ENCODE peak calls at places on chromosomes 11 and 22, in ten cellular contexts. X is AG10803, R is spleen, B is MCF 10A, M is fibroblast of villous mesenchyme, F is HL-60, Q is HFF-Myc, Y is vagina, C is PC-9, A is kidney epithelial cell. S is an unnamed sample.

GRCh38 chr11:20208622-20209090 is 48.4 kb upstream of the DBX1 start:
- DNase-seq in Q (no peak), F (no peak), Y (no peak), X (no peak), A (no peak), B (no peak), M (no peak), R (no peak), C (no peak), S (no peak)

GRCh38 chr11:46222485-46223251 is 54.8 kb upstream of the CREB3L1 start:
- DNase-seq in Y (no peak), M (peak; percentile 19), R (no peak), C (no peak), F (no peak), Q (no peak), A (no peak), B (no peak), X (no peak), S (no peak)

GRCh38 chr22:17742528-17742902 is 31.8 kb downstream of the BID start:
- DNase-seq in A (peak; percentile 23), Y (no peak), X (peak; percentile 51), B (peak; percentile 76), M (peak; percentile 69), C (peak; percentile 54), Q (peak; percentile 51), R (peak; percentile 86), F (no peak), S (no peak)

GRCh38 chr11:11618973-11619435 is 2.8 kb downstream of the GALNT18 start:
- DNase-seq in B (peak; percentile 35), A (no peak), Y (no peak), Q (no peak), R (no peak), F (no peak), C (no peak), M (no peak), X (no peak), S (no peak)

GRCh38 chr11:9858822-9859221 is 194.9 kb downstream of the SWAP70 start:
- DNase-seq in A (no peak), B (no peak), R (no peak), F (no peak), Y (no peak), M (peak; percentile 52), Q (no peak), X (peak; percentile 34), C (no peak), S (no peak)

GRCh38 chr22:29029202-29030000 is 32.2 kb downstream of the C22orf31 start:
- DNase-seq in R (no peak), A (no peak), C (no peak), X (no peak), B (no peak), M (no peak), Y (no peak), Q (no peak), F (no peak), S (no peak)

GRCh38 chr11:120674537-120674936 is 163.0 kb downstream of the GRIK4 start:
- DNase-seq in F (no peak), M (no peak), Y (no peak), C (no peak), Q (no peak), R (no peak), A (peak; percentile 45), X (no peak), B (no peak), S (no peak)

GRCh38 chr22:38172489-38173155 is 9.0 kb downstream of the PLA2G6 start:
- DNase-seq in Y (no peak), B (peak; percentile 83), A (no peak), M (no peak), X (peak; percentile 40), R (peak; percentile 84), F (no peak), C (peak; percentile 41), Q (no peak), S (no peak)

GRCh38 chr22:22520020-22520656 is at the start of gene ZNF280A:
- DNase-seq in M (peak; percentile 87), F (no peak), Q (no peak), X (no peak), Y (no peak), A (no peak), R (no peak), B (peak; percentile 1), C (no peak), S (no peak)

GRCh38 chr11:14544611-14545010 is 24.4 kb upstream of the PSMA1 start:
- DNase-seq in Y (no peak), R (no peak), A (no peak), F (peak; percentile 82), M (peak; percentile 91), X (peak; percentile 29), C (no peak), B (peak; percentile 70), Q (no peak), S (no peak)

GRCh38 chr11:63854696-63855095 is 15.8 kb downstream of the MARK2 start:
- DNase-seq in A (no peak), R (no peak), B (no peak), C (no peak), X (peak; percentile 65), Q (no peak), M (no peak), Y (no peak), F (no peak), S (no peak)

GRCh38 chr11:1126935-1127663 is 30.7 kb upstream of the MUC5AC start:
- DNase-seq in B (no peak), R (peak; percentile 63), Y (no peak), A (no peak), C (no peak), X (no peak), F (no peak), M (no peak), Q (no peak), S (no peak)

GRCh38 chr11:127496165-127496564 is 495.6 kb upstream of the KIRREL3 start:
- DNase-seq in Y (no peak), C (no peak), B (no peak), F (no peak), Q (no peak), R (no peak), M (no peak), X (no peak), A (no peak), S (no peak)

GRCh38 chr11:93051181-93051580 is 81.7 kb downstream of the MTNR1B start:
- DNase-seq in F (no peak), X (peak; percentile 32), B (no peak), M (peak; percentile 41), Q (no peak), A (no peak), Y (no peak), C (no peak), R (no peak), S (no peak)

DNA sequence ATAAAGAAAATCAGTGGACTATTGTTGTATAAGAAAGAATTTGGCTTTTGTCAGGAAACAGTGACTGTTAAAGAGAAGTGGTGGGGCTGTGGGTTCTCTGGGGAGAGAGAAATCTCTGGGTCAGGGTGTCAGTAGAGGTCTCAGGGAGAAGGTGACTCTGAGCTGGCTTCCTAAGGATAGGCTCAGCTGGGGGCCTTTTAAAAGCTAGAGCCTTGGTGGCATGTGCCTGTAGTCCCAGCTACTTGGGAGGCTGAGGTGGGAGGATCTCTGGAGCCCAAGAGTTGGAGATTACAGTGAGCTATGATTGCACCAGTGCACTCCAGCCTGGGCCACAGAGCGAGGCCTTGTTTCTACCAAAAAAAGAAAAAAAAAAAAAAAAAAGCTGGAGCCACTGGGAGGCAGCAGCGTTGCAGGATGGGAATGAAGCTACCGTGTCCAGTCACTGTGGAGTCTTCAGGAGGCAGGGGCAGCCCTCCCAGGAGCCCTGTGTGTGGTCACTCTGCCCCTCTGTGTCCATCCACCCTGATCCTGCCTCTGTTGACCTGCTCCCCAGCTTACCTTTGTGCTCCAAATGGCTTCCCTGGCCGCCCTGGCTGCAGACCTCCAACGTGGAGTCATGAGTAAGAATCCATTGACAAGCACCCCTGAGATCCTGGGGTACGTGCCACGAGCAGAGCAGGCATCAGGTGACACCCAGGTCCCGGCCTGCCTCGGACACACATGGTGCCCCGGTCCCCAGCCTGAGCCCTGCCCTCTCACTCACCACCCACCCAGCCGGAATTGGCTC is 5.4 kb upstream of the MIF start:
- DNase-seq in Q (no peak), X (peak; percentile 22), A (no peak), Y (no peak), F (no peak), B (peak; percentile 53), R (no peak), C (no peak), M (peak; percentile 28), S (no peak)
- TF ChIP-seq CTCF in Q (peak; percentile 15), X (peak; percentile 32), A (no peak), Y (no peak), F (no peak), B (peak; percentile 27), R (no peak), C (no peak), M (peak; percentile 30), S (no peak)

DNA sequence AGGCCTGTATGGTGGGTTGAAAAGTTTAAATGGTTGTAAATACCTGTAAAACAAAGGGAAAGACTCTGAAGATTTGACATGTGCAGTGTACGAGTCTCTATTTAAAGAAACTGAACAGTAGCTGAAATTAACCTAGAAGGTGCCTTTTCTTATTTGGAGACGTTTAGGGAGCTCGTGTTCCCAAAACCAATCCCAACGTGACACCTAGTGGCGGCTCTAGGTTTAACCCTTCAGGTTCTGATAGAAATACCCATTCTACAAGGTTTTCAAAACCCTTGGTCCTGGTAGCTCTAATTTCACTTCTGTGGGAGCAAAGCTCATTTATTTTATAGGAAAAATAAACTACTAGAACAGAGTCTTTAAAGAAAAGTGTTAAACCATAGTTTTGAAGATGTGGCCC is 258.3 kb downstream of the LRRC4C start:
- DNase-seq in A (no peak), R (no peak), F (no peak), X (no peak), M (peak; percentile 4), B (peak; percentile 67), Y (no peak), C (peak; percentile 2), Q (peak; percentile 3), S (no peak)
- TF ChIP-seq CTCF in A (peak; percentile 69), R (no peak), F (no peak), X (peak; percentile 33), M (peak; percentile 33), B (peak; percentile 81), Y (no peak), C (peak; percentile 63), Q (peak; percentile 44), S (no peak)

DNA sequence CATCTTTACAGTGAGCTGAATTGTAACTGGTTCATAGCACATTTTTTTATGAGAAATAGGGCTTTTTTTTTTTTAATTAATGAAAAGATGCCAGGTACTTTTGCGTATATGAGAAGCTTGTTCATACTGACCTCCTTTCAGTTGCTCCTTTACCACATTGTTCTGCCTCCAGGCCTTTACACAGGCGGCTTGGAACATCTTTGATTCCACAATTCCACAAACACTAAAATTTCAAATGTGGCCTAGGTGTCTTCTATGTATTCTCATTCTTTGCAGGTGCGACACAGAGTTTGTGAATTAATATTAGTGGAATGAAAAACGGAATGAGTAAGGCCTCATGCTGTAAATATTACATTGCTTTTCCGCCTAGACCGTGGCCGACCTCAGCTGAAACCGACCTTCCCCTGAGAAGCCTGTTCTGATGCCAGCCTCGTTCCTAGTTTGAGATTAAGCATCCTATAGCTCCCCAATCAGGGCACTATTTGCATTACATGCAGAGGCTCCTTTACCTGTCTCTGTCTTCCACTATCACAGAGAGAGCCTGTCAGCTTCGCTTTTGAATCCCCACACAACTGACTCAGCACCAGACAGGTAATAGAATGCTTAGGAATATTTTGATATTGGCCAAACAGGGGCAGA is 125.8 kb downstream of the LDLRAD3 start:
- DNase-seq in Y (no peak), B (no peak), A (no peak), C (peak; percentile 3), X (no peak), Q (no peak), M (no peak), F (no peak), R (no peak), S (no peak)
- TF ChIP-seq CTCF in Y (peak; percentile 11), B (no peak), A (no peak), C (peak; percentile 46), X (no peak), Q (no peak), M (no peak), F (no peak), R (no peak), S (no peak)

GRCh38 chr22:26937213-26937612 is 279.8 kb downstream of the MIAT start:
- DNase-seq in F (no peak), B (no peak), R (no peak), A (no peak), X (no peak), M (no peak), Y (no peak), C (no peak), Q (no peak), S (no peak)
- TF ChIP-seq CTCF in F (no peak), B (no peak), R (no peak), A (no peak), X (no peak), M (no peak), Y (no peak), C (peak; percentile 32), Q (no peak), S (no peak)

S was measured in AG09319.